ENCODE peak calls at places on chromosomes 6 and 20, in five cellular contexts. One of them, this sample, is unnamed.

GRCh38 chr20:53707341-53708102 is 113.9 kb upstream of the ZNF217 start:
- DNase-seq in AG09309: no peak
- DNase-seq in neural progenitor cell: no peak
- DNase-seq in endothelial cell of umbilical vein: no peak
- DNase-seq in heart right ventricle: peak; percentile 16
- DNase-seq in this sample: no peak

GRCh38 chr6:70394518-70395300 is 18.6 kb upstream of the FAM135A start:
- DNase-seq in AG09309: no peak
- DNase-seq in neural progenitor cell: no peak
- DNase-seq in endothelial cell of umbilical vein: no peak
- DNase-seq in heart right ventricle: no peak
- DNase-seq in this sample: no peak

GRCh38 chr6:101146389-101146788 is 247.1 kb upstream of the GRIK2 start:
- DNase-seq in AG09309: no peak
- DNase-seq in neural progenitor cell: no peak
- DNase-seq in endothelial cell of umbilical vein: no peak
- DNase-seq in heart right ventricle: no peak
- DNase-seq in this sample: peak; percentile 54

GRCh38 chr6:138455746-138456392 is 43.4 kb downstream of the NHSL1 start:
- DNase-seq in AG09309: no peak
- DNase-seq in neural progenitor cell: no peak
- DNase-seq in endothelial cell of umbilical vein: peak; percentile 83
- DNase-seq in heart right ventricle: no peak
- DNase-seq in this sample: peak; percentile 46

GRCh38 chr20:19347943-19348456 is 135.6 kb downstream of the SLC24A3 start:
- DNase-seq in AG09309: no peak
- DNase-seq in neural progenitor cell: no peak
- DNase-seq in endothelial cell of umbilical vein: no peak
- DNase-seq in heart right ventricle: no peak
- DNase-seq in this sample: no peak

GRCh38 chr6:80608881-80609280 is 502.4 kb downstream of the BCKDHB start:
- DNase-seq in AG09309: no peak
- DNase-seq in neural progenitor cell: no peak
- DNase-seq in endothelial cell of umbilical vein: no peak
- DNase-seq in heart right ventricle: no peak
- DNase-seq in this sample: peak; percentile 41

GRCh38 chr6:139436521-139437348 is 62.3 kb upstream of the CITED2 start:
- DNase-seq in AG09309: no peak
- DNase-seq in neural progenitor cell: no peak
- DNase-seq in endothelial cell of umbilical vein: no peak
- DNase-seq in heart right ventricle: no peak
- DNase-seq in this sample: no peak

GRCh38 chr6:116287668-116288282 is 8.0 kb upstream of the TSPYL1 start:
- DNase-seq in AG09309: no peak
- DNase-seq in neural progenitor cell: peak; percentile 56
- DNase-seq in endothelial cell of umbilical vein: peak; percentile 65
- DNase-seq in heart right ventricle: no peak
- DNase-seq in this sample: peak; percentile 78

GRCh38 chr6:68473433-68474210 is 161.5 kb upstream of the ADGRB3 start:
- DNase-seq in AG09309: no peak
- DNase-seq in neural progenitor cell: no peak
- DNase-seq in endothelial cell of umbilical vein: no peak
- DNase-seq in heart right ventricle: no peak
- DNase-seq in this sample: no peak

GRCh38 chr20:48827880-48828733 is at the start of gene PREX1:
- DNase-seq in AG09309: peak; percentile 21
- DNase-seq in neural progenitor cell: peak; percentile 91
- DNase-seq in endothelial cell of umbilical vein: peak; percentile 81
- DNase-seq in heart right ventricle: peak; percentile 83
- DNase-seq in this sample: peak; percentile 86

GRCh38 chr6:122400121-122400450 is 634 bp downstream of the HSF2 start:
- DNase-seq in AG09309: no peak
- DNase-seq in neural progenitor cell: no peak
- DNase-seq in endothelial cell of umbilical vein: no peak
- DNase-seq in heart right ventricle: peak; percentile 24
- DNase-seq in this sample: no peak

GRCh38 chr6:83220121-83220520 is 27.0 kb downstream of the RWDD2A start:
- DNase-seq in AG09309: no peak
- DNase-seq in neural progenitor cell: no peak
- DNase-seq in endothelial cell of umbilical vein: no peak
- DNase-seq in heart right ventricle: no peak
- DNase-seq in this sample: no peak

GRCh38 chr6:108736832-108737231 is 111.4 kb upstream of the ARMC2 start:
- DNase-seq in AG09309: no peak
- DNase-seq in neural progenitor cell: no peak
- DNase-seq in endothelial cell of umbilical vein: peak; percentile 92
- DNase-seq in heart right ventricle: peak; percentile 28
- DNase-seq in this sample: peak; percentile 86

GRCh38 chr6:137657351-137657911 is 163.2 kb upstream of the OLIG3 start:
- DNase-seq in AG09309: no peak
- DNase-seq in neural progenitor cell: no peak
- DNase-seq in endothelial cell of umbilical vein: no peak
- DNase-seq in heart right ventricle: no peak
- DNase-seq in this sample: no peak

GRCh38 chr20:37290158-37290810 is 829 bp downstream of the MANBAL start:
- DNase-seq in AG09309: no peak
- DNase-seq in neural progenitor cell: no peak
- DNase-seq in endothelial cell of umbilical vein: no peak
- DNase-seq in heart right ventricle: no peak
- DNase-seq in this sample: no peak

GRCh38 chr20:37920270-37920669 is 17.3 kb downstream of the VSTM2L start:
- DNase-seq in AG09309: no peak
- DNase-seq in neural progenitor cell: no peak
- DNase-seq in endothelial cell of umbilical vein: no peak
- DNase-seq in heart right ventricle: no peak
- DNase-seq in this sample: no peak

GRCh38 chr20:62308102-62308822 is 5.5 kb downstream of the ADRM1 start:
- DNase-seq in AG09309: no peak
- DNase-seq in neural progenitor cell: no peak
- DNase-seq in endothelial cell of umbilical vein: no peak
- DNase-seq in heart right ventricle: no peak
- DNase-seq in this sample: no peak

GRCh38 chr20:8421981-8422380 is 289.9 kb downstream of the PLCB1 start:
- DNase-seq in AG09309: no peak
- DNase-seq in neural progenitor cell: no peak
- DNase-seq in endothelial cell of umbilical vein: no peak
- DNase-seq in heart right ventricle: no peak
- DNase-seq in this sample: peak; percentile 33

GRCh38 chr20:44215125-44215524 is 4.6 kb upstream of the OSER1 start:
- DNase-seq in AG09309: no peak
- DNase-seq in neural progenitor cell: peak; percentile 75
- DNase-seq in endothelial cell of umbilical vein: peak; percentile 54
- DNase-seq in heart right ventricle: peak; percentile 60
- DNase-seq in this sample: peak; percentile 79

GRCh38 chr20:14223806-14224205 is 113.6 kb downstream of the FLRT3 start:
- DNase-seq in AG09309: no peak
- DNase-seq in neural progenitor cell: no peak
- DNase-seq in endothelial cell of umbilical vein: no peak
- DNase-seq in heart right ventricle: no peak
- DNase-seq in this sample: no peak

GRCh38 chr20:2118783-2119182 is 17.2 kb downstream of the STK35 start:
- DNase-seq in AG09309: no peak
- DNase-seq in neural progenitor cell: no peak
- DNase-seq in endothelial cell of umbilical vein: no peak
- DNase-seq in heart right ventricle: no peak
- DNase-seq in this sample: peak; percentile 14

GRCh38 chr20:55978550-55978949 is 26.8 kb downstream of the CBLN4 start:
- DNase-seq in AG09309: no peak
- DNase-seq in neural progenitor cell: no peak
- DNase-seq in endothelial cell of umbilical vein: no peak
- DNase-seq in heart right ventricle: no peak
- DNase-seq in this sample: no peak

GRCh38 chr6:44084231-44085014 is 42.8 kb downstream of the MRPL14 start:
- DNase-seq in AG09309: peak; percentile 53
- DNase-seq in neural progenitor cell: peak; percentile 53
- DNase-seq in endothelial cell of umbilical vein: no peak
- DNase-seq in heart right ventricle: no peak
- DNase-seq in this sample: no peak

GRCh38 chr6:47303383-47303782 is 6.3 kb downstream of the TNFRSF21 start:
- DNase-seq in AG09309: no peak
- DNase-seq in neural progenitor cell: no peak
- DNase-seq in endothelial cell of umbilical vein: no peak
- DNase-seq in heart right ventricle: no peak
- DNase-seq in this sample: no peak

GRCh38 chr6:168004023-168004422 is 6.6 kb downstream of the KIF25 start:
- DNase-seq in AG09309: no peak
- DNase-seq in neural progenitor cell: no peak
- DNase-seq in endothelial cell of umbilical vein: peak; percentile 7
- DNase-seq in heart right ventricle: no peak
- DNase-seq in this sample: no peak

GRCh38 chr6:168007592-168008338 is 10.3 kb downstream of the KIF25 start:
- DNase-seq in AG09309: peak; percentile 97
- DNase-seq in neural progenitor cell: no peak
- DNase-seq in endothelial cell of umbilical vein: peak; percentile 60
- DNase-seq in heart right ventricle: no peak
- DNase-seq in this sample: peak; percentile 99

GRCh38 chr6:168002812-168003211 is 5.3 kb downstream of the KIF25 start:
- DNase-seq in AG09309: no peak
- DNase-seq in neural progenitor cell: peak; percentile 21
- DNase-seq in endothelial cell of umbilical vein: no peak
- DNase-seq in heart right ventricle: no peak
- DNase-seq in this sample: no peak

GRCh38 chr6:168005796-168006195 is 8.3 kb downstream of the KIF25 start:
- DNase-seq in AG09309: no peak
- DNase-seq in neural progenitor cell: no peak
- DNase-seq in endothelial cell of umbilical vein: no peak
- DNase-seq in heart right ventricle: no peak
- DNase-seq in this sample: no peak

DNA sequence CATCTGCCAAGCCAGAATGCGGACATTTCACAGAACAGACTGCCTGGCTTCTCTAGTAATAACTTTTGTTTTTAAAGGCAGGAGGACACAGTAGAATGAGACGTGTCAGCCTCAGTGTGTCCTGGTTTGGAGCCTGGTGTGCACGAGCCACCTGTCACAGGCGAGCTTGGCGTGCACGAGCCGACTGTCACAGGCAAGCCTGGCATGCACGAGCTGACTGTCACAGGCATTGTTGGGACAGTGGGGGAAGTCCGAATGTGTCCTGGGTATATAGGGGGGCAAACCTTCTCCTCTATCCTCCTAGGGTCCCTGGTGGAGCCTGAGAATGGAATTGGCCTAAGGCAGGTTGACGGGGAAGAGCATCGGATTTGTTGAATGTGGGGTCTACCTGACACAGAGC is 7.5 kb downstream of the KIF25 start:
- DNase-seq in AG09309: no peak
- DNase-seq in neural progenitor cell: no peak
- DNase-seq in endothelial cell of umbilical vein: no peak
- DNase-seq in heart right ventricle: no peak
- DNase-seq in this sample: no peak
- H3K4me3 ChIP-seq in AG09309: no peak overlapping the region
- H3K4me3 ChIP-seq in neural progenitor cell: no peak overlapping the region
- H3K4me3 ChIP-seq in endothelial cell of umbilical vein: no peak overlapping the region
- H3K4me3 ChIP-seq in heart right ventricle: no peak overlapping the region
- H3K4me3 ChIP-seq in this sample: no peak overlapping the region

GRCh38 chr6:150741633-150742200 is 123.8 kb upstream of the MTHFD1L start:
- DNase-seq in AG09309: no peak
- DNase-seq in neural progenitor cell: peak; percentile 56
- DNase-seq in endothelial cell of umbilical vein: peak; percentile 31
- DNase-seq in heart right ventricle: no peak
- DNase-seq in this sample: peak; percentile 18
- TF ChIP-seq CTCF in AG09309: peak; percentile 25
- TF ChIP-seq CTCF in neural progenitor cell: peak; percentile 69
- TF ChIP-seq CTCF in endothelial cell of umbilical vein: peak; percentile 43
- TF ChIP-seq CTCF in heart right ventricle: no peak
- TF ChIP-seq CTCF in this sample: peak; percentile 34

GRCh38 chr6:1391692-1392309 is 2.4 kb downstream of the FOXF2 start:
- DNase-seq in AG09309: no peak
- DNase-seq in neural progenitor cell: peak; percentile 25
- DNase-seq in endothelial cell of umbilical vein: no peak
- DNase-seq in heart right ventricle: no peak
- DNase-seq in this sample: no peak

GRCh38 chr6:1394591-1395463 is 5.5 kb downstream of the FOXF2 start:
- DNase-seq in AG09309: no peak
- DNase-seq in neural progenitor cell: peak; percentile 62
- DNase-seq in endothelial cell of umbilical vein: no peak
- DNase-seq in heart right ventricle: no peak
- DNase-seq in this sample: no peak

GRCh38 chr6:1395496-1395895 is 6.1 kb downstream of the FOXF2 start:
- DNase-seq in AG09309: no peak
- DNase-seq in neural progenitor cell: no peak
- DNase-seq in endothelial cell of umbilical vein: no peak
- DNase-seq in heart right ventricle: no peak
- DNase-seq in this sample: no peak

GRCh38 chr6:1392813-1393640 is 3.7 kb downstream of the FOXF2 start:
- DNase-seq in AG09309: no peak
- DNase-seq in neural progenitor cell: peak; percentile 44
- DNase-seq in endothelial cell of umbilical vein: no peak
- DNase-seq in heart right ventricle: no peak
- DNase-seq in this sample: no peak

DNA sequence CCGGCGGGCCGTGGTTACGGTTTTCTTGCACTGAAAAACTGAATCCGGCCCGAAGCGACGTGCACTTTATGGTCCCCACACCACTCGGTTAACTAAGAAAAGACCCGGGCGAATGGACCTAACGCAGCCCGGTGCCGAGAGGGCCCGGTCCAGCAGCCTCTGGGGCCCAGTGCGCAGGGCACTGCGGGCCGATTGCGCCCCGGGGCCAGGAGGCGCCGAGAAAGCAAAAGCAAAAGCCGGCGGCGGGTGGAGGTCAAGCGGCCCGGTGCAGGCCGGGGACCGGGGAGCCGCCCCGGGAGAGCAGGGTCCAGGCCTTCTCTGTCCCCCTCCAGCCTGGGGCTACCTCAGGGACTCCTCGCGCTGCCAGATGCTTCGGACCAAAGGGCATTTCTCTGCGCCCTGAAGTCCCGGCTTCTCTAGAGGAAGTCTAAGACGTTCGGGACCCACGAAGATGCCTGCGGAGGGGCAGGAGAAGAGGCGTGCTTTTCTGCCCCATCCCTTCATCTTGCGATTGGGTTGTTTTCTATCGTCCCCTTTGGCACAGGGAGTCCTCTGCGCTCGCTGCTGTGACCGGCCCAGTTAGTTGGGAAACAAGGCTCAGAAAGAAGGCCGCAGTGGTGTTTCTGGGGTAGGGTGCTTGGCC is 4.4 kb downstream of the FOXF2 start:
- DNase-seq in AG09309: no peak
- DNase-seq in neural progenitor cell: peak; percentile 52
- DNase-seq in endothelial cell of umbilical vein: no peak
- DNase-seq in heart right ventricle: no peak
- DNase-seq in this sample: no peak
- H3K4me3 ChIP-seq in AG09309: no peak overlapping the region
- H3K4me3 ChIP-seq in neural progenitor cell: peak overlapping the region; percentile 9
- H3K4me3 ChIP-seq in endothelial cell of umbilical vein: no peak overlapping the region
- H3K4me3 ChIP-seq in heart right ventricle: no peak overlapping the region
- H3K4me3 ChIP-seq in this sample: no peak overlapping the region

DNA sequence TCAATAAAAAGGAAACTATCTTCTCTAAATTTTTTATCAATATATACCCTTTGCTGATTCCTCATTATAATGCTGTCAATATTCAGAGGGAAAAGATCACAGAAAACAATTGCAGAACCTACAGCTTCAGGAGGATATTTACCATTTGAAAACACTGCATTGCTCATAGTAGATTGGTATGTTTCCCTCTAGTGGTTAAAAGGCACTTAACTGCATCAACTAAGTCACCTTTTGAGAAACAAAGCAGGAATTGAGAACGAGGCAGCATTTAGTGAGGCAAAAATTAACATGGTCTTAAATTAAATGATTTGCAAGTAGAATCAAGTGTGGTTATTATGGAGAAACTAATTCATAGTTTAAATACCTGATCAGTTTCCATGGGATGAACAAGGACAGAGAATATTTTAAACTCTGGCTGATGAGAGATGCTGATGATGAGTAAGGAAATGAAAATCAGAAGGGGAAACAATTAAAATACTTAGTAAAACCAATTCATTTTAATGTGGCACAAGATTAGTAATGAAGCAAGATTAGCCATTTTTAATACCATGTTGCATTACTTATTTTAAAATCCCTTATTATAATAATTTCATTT is 642.1 kb downstream of the EPHA7 start:
- DNase-seq in AG09309: no peak
- DNase-seq in neural progenitor cell: peak; percentile 50
- DNase-seq in endothelial cell of umbilical vein: peak; percentile 39
- DNase-seq in heart right ventricle: no peak
- DNase-seq in this sample: peak; percentile 30
- TF ChIP-seq CTCF in AG09309: no peak
- TF ChIP-seq CTCF in neural progenitor cell: peak; percentile 77
- TF ChIP-seq CTCF in endothelial cell of umbilical vein: peak; percentile 37
- TF ChIP-seq CTCF in heart right ventricle: no peak
- TF ChIP-seq CTCF in this sample: peak; percentile 43

This sample was measured in fibroblast of pulmonary artery.